ENCODE peak calls at places on chromosomes 13 and 19, in five cellular contexts. G is stomach; Y is tibial nerve; W is CD8-positive, alpha-beta memory T cell; E is lower lobe of right lung. K is an unnamed sample. For H3K9me3 and H3K4me1, the result is how much of the 10 kb centered on the place peaks cover.

GRCh38 chr13:101942038-101942437 is 459.8 kb downstream of the FGF14 start:
- DNase-seq in E (no peak), G (no peak), W (no peak), Y (peak), K (no peak)

GRCh38 chr19:35742121-35742724 is at the start of gene IGFLR1:
- DNase-seq in G (peak), Y (no peak), E (no peak), W (no peak), K (no peak)

GRCh38 chr13:38002596-38002995 is 133.0 kb upstream of the TRPC4 start:
- DNase-seq in G (no peak), W (no peak), Y (no peak), E (no peak), K (no peak)

GRCh38 chr19:6100284-6100915 is 9.9 kb downstream of the RFX2 start:
- DNase-seq in E (peak), Y (no peak), W (no peak), G (no peak), K (peak)

GRCh38 chr19:28606269-28607032 is 606.5 kb downstream of the UQCRFS1 start:
- DNase-seq in W (no peak), G (no peak), E (no peak), Y (no peak), K (no peak)

GRCh38 chr13:27797228-27797624 is 4.9 kb downstream of the GSX1 start:
- DNase-seq in Y (no peak), W (no peak), E (no peak), G (no peak), K (no peak)

GRCh38 chr13:102911336-102911735 is 65.5 kb downstream of the ERCC5 start:
- DNase-seq in W (no peak), E (no peak), Y (no peak), G (no peak), K (no peak)

GRCh38 chr19:45615795-45616708 is 14.0 kb upstream of the GPR4 start:
- DNase-seq in G (peak), W (peak), E (peak), Y (peak), K (peak)

GRCh38 chr13:34391071-34391470 is 551.0 kb upstream of the NBEA start:
- DNase-seq in E (no peak), G (no peak), Y (no peak), W (no peak), K (no peak)

DNA sequence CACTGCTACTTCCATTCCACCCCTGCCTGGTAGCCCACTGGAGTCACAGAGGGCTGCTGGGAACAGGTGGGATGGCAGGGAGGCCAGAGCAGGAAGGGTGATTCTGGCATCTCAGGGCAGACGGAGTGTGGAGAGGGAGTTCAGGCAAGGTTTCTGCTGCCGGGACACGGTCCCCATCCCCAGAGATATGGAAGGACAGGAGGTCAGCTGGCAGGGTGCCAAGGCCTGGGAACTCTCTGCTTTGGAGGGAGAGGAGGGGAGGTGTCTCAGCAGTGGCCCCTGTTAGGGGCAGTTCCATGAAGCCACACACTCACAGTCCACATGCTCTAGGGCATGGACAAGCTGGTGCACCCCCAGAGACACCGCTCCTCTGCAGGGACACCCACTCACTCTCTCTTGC is 68.1 kb downstream of the CHST8 start:
- DNase-seq in E (no peak), G (no peak), Y (no peak), W (no peak), K (no peak)
- H3K4me3 ChIP-seq in E (no peak), G (no peak), Y (no peak), W (no peak), K (no peak)

GRCh38 chr19:54551950-54552912 is 21.4 kb upstream of the LILRA2 start:
- DNase-seq in Y (peak), E (peak), G (no peak), W (no peak), K (no peak)

GRCh38 chr19:54548806-54549205 is 24.8 kb upstream of the LILRA2 start:
- DNase-seq in E (no peak), W (no peak), Y (no peak), G (no peak), K (no peak)

GRCh38 chr19:54552913-54553310 is 20.7 kb upstream of the LILRA2 start:
- DNase-seq in W (no peak), E (no peak), Y (no peak), G (no peak), K (no peak)

GRCh38 chr19:54551293-54551692 is 22.3 kb upstream of the LILRA2 start:
- DNase-seq in G (no peak), E (no peak), W (peak), Y (no peak), K (no peak)

GRCh38 chr19:54549224-54549623 is 24.4 kb upstream of the LILRA2 start:
- DNase-seq in W (no peak), E (no peak), Y (no peak), G (no peak), K (no peak)
- H3K9me3 ChIP-seq in W (under half), E (under half), Y (under half), G (under half), K (under half)

GRCh38 chr13:100508391-100508790 is 80.2 kb downstream of the GGACT start:
- DNase-seq in E (no peak), Y (no peak), G (no peak), W (no peak), K (no peak)
- H3K4me1 ChIP-seq in E (under half), Y (under half), G (under half), W (under half), K (under half)

GRCh38 chr19:29944415-29945012 is 2.5 kb downstream of the URI1 start:
- DNase-seq in Y (no peak), W (no peak), E (no peak), G (no peak), K (no peak)
- H3K4me3 ChIP-seq in Y (no peak), W (peak), E (no peak), G (no peak), K (no peak)

K was measured in kidney.